ENCODE peak calls at places on chromosomes 12 and 14, in eight cellular contexts. E is CD8-positive, alpha-beta T cell; Y is fibroblast of lung; J is colonic mucosa; T is spleen; H is CD8-positive, alpha-beta memory T cell; K is heart right ventricle; Z is lower lobe of right lung. I is an unnamed sample. For H3K36me3, the result is how much of the 10 kb centered on the place peaks cover.

GRCh38 chr12:24066865-24067264 is 117.4 kb upstream of the SOX5 start:
- DNase-seq in E (no peak), Z (no peak), J (no peak), H (no peak), K (no peak), Y (peak), T (no peak), I (no peak)

GRCh38 chr12:114018669-114019068 is 52.5 kb upstream of the RBM19 start:
- DNase-seq in J (no peak), T (no peak), K (no peak), Z (no peak), Y (no peak), E (no peak), H (no peak), I (no peak)

GRCh38 chr14:32430326-32430725 is 101.2 kb downstream of the AKAP6 start:
- DNase-seq in K (no peak), J (no peak), Y (peak), H (no peak), T (no peak), Z (no peak), E (no peak), I (no peak)

GRCh38 chr14:55733609-55734008 is 153.6 kb downstream of the KTN1 start:
- DNase-seq in E (no peak), T (no peak), Y (no peak), H (no peak), J (no peak), K (no peak), Z (no peak), I (no peak)

GRCh38 chr12:115294443-115295133 is 610.6 kb upstream of the TBX3 start:
- DNase-seq in J (no peak), T (no peak), E (no peak), Y (peak), Z (no peak), K (no peak), H (no peak), I (no peak)

GRCh38 chr12:3214508-3215365 is 137.6 kb downstream of the TSPAN9 start:
- DNase-seq in E (no peak), K (no peak), H (no peak), J (no peak), Y (no peak), Z (no peak), T (no peak), I (no peak)

GRCh38 chr14:69592923-69593677 is 18.3 kb upstream of the SUSD6 start:
- DNase-seq in K (no peak), E (no peak), Y (peak), T (no peak), Z (no peak), J (peak), H (no peak), I (no peak)

GRCh38 chr14:72887514-72887913 is 6.4 kb downstream of the DPF3 start:
- DNase-seq in T (no peak), E (no peak), H (no peak), J (no peak), Y (no peak), K (no peak), Z (no peak), I (no peak)

GRCh38 chr14:61116369-61116768 is 135.3 kb downstream of the SLC38A6 start:
- DNase-seq in J (no peak), E (no peak), T (no peak), H (no peak), Z (no peak), K (no peak), Y (no peak), I (peak)

GRCh38 chr14:90381999-90382451 is 14.8 kb upstream of the CALM1 start:
- DNase-seq in Y (no peak), H (peak), Z (peak), J (peak), T (no peak), K (peak), E (peak), I (peak)

GRCh38 chr14:71423481-71423880 is 508.7 kb upstream of the RGS6 start:
- DNase-seq in Z (no peak), Y (no peak), K (no peak), J (no peak), H (no peak), E (no peak), T (no peak), I (no peak)

GRCh38 chr14:31939934-31940333 is 137.2 kb upstream of the ARHGAP5 start:
- DNase-seq in Y (no peak), T (no peak), H (no peak), Z (no peak), E (no peak), J (no peak), K (no peak), I (no peak)

GRCh38 chr14:21985081-21985480 is 311.5 kb upstream of the OR4E1 start:
- DNase-seq in J (no peak), Y (no peak), K (no peak), H (no peak), T (no peak), Z (no peak), E (no peak), I (no peak)

GRCh38 chr14:100906420-100906819 is 2.9 kb upstream of the RTL1 start:
- DNase-seq in Z (peak), K (no peak), H (no peak), J (no peak), Y (no peak), T (no peak), E (no peak), I (no peak)

GRCh38 chr12:120979220-120979861 is 998 bp downstream of the HNF1A start:
- DNase-seq in T (no peak), Z (no peak), K (no peak), E (no peak), H (no peak), J (no peak), Y (no peak), I (no peak)

GRCh38 chr12:120980800-120981368 is 2.5 kb downstream of the HNF1A start:
- DNase-seq in E (no peak), K (no peak), Y (no peak), J (peak), H (no peak), Z (no peak), T (no peak), I (no peak)

GRCh38 chr12:120981407-120981921 is 3.1 kb downstream of the HNF1A start:
- DNase-seq in Y (no peak), K (no peak), Z (no peak), H (no peak), J (peak), E (no peak), T (no peak), I (no peak)

GRCh38 chr12:120978296-120979219 is at the start of gene HNF1A:
- DNase-seq in H (no peak), E (no peak), J (peak), T (no peak), Y (no peak), Z (no peak), K (no peak), I (no peak)

GRCh38 chr12:120979862-120980696 is 1.7 kb downstream of the HNF1A start:
- DNase-seq in K (no peak), T (no peak), E (no peak), Y (no peak), H (no peak), J (peak), Z (no peak), I (no peak)
- H3K4me3 ChIP-seq in K (no peak), T (no peak), E (no peak), Y (no peak), H (no peak), J (peak), Z (no peak), I (no peak)

GRCh38 chr14:98924046-98924445 is 348.0 kb downstream of the BCL11B start:
- DNase-seq in T (no peak), J (no peak), Y (no peak), H (no peak), E (no peak), K (no peak), Z (no peak), I (no peak)
- H3K36me3 ChIP-seq in T (under half), J (under half), Y (under half), H (under half), E (under half), K (under half), Z (under half), I (under half)

GRCh38 chr12:92926549-92926948 is 2.5 kb downstream of the EEA1 start:
- DNase-seq in J (no peak), E (no peak), Z (no peak), T (no peak), H (no peak), K (no peak), Y (no peak), I (no peak)
- H3K4me3 ChIP-seq in J (no peak), E (no peak), Z (no peak), T (no peak), H (no peak), K (peak), Y (peak), I (peak)

GRCh38 chr12:62586850-62587249 is 120.2 kb downstream of the MON2 start:
- DNase-seq in H (no peak), T (no peak), Z (no peak), J (no peak), K (no peak), E (no peak), Y (peak), I (no peak)

GRCh38 chr12:62594771-62595170 is 128.1 kb downstream of the MON2 start:
- DNase-seq in Z (no peak), Y (no peak), H (no peak), J (no peak), T (no peak), E (no peak), K (no peak), I (no peak)

GRCh38 chr12:62584619-62585018 is 118.0 kb downstream of the MON2 start:
- DNase-seq in Z (no peak), J (no peak), E (no peak), H (no peak), K (no peak), T (no peak), Y (no peak), I (no peak)

GRCh38 chr12:62588916-62589315 is 122.3 kb downstream of the MON2 start:
- DNase-seq in Z (no peak), K (no peak), J (no peak), Y (peak), E (no peak), H (no peak), T (no peak), I (no peak)
- H3K36me3 ChIP-seq in Z (half or more), K (half or more), J (under half), Y (under half), E (under half), H (under half), T (under half), I (under half)

GRCh38 chr12:93568091-93568490 is 4.4 kb upstream of the SOCS2 start:
- DNase-seq in J (no peak), T (no peak), Z (no peak), K (no peak), H (no peak), E (no peak), Y (no peak), I (no peak)
- H3K4me3 ChIP-seq in J (no peak), T (no peak), Z (no peak), K (no peak), H (no peak), E (no peak), Y (no peak), I (no peak)